ENCODE peak calls at places on chromosome 17, in six cellular contexts. Q is coronary artery; E is SK-N-MC; C is stimulated activated CD4-positive, alpha-beta T cell treated with anti-CD3 and anti-CD28 coated beads, Interleukin-2, amount 100 ng/mL, for 24 hours; M is small intestine; S is NCI-H774. J is an unnamed sample.

GRCh38 chr17:80795737-80796136 is 195.9 kb upstream of the CHMP6 start:
- DNase-seq in Q (peak; percentile 63), E (no peak), C (no peak), M (no peak), S (no peak), J (no peak)

GRCh38 chr17:82461827-82462524 is 3.4 kb downstream of the NARF start:
- DNase-seq in Q (no peak), E (no peak), C (no peak), M (no peak), S (peak; percentile 27), J (no peak)

GRCh38 chr17:75645889-75646625 is 12.8 kb downstream of the SMIM5 start:
- DNase-seq in Q (peak; percentile 72), E (no peak), C (no peak), M (peak; percentile 97), S (no peak), J (no peak)

GRCh38 chr17:10600551-10600950 is 51.1 kb upstream of the MYH2 start:
- DNase-seq in Q (no peak), E (no peak), C (no peak), M (no peak), S (no peak), J (peak; percentile 21)

GRCh38 chr17:7046127-7046724 is 2.3 kb upstream of the SLC16A11 start:
- DNase-seq in Q (no peak), E (no peak), C (peak; percentile 44), M (peak; percentile 87), S (no peak), J (no peak)

GRCh38 chr17:63178530-63178929 is 212.5 kb downstream of the TANC2 start:
- DNase-seq in Q (no peak), E (no peak), C (no peak), M (no peak), S (no peak), J (no peak)

GRCh38 chr17:56914641-56915263 is 903 bp upstream of the TRIM25 start:
- DNase-seq in Q (no peak), E (no peak), C (no peak), M (no peak), S (no peak), J (no peak)

GRCh38 chr17:76492250-76492988 is 8.8 kb downstream of the RHBDF2 start:
- DNase-seq in Q (no peak), E (no peak), C (no peak), M (peak; percentile 76), S (no peak), J (no peak)

GRCh38 chr17:34076743-34077631 is 178.1 kb upstream of the CCL2 start:
- DNase-seq in Q (no peak), E (no peak), C (no peak), M (no peak), S (peak; percentile 14), J (no peak)

GRCh38 chr17:69437475-69437874 is 23.0 kb downstream of the MAP2K6 start:
- DNase-seq in Q (no peak), E (no peak), C (no peak), M (no peak), S (no peak), J (no peak)

GRCh38 chr17:71975998-71976649 is 144.7 kb upstream of the SOX9 start:
- DNase-seq in Q (peak; percentile 93), E (no peak), C (no peak), M (no peak), S (no peak), J (peak; percentile 97)

GRCh38 chr17:82334204-82334621 is 647 bp upstream of the SECTM1 start:
- DNase-seq in Q (no peak), E (no peak), C (no peak), M (no peak), S (no peak), J (no peak)

GRCh38 chr17:42329025-42329976 is 41.0 kb downstream of the STAT5A start:
- DNase-seq in Q (no peak), E (no peak), C (no peak), M (peak; percentile 48), S (no peak), J (peak; percentile 60)

GRCh38 chr17:27207073-27207511 is 86.8 kb upstream of the WSB1 start:
- DNase-seq in Q (no peak), E (no peak), C (no peak), M (peak; percentile 45), S (no peak), J (peak; percentile 66)

GRCh38 chr17:53628011-53628410 is 194.7 kb upstream of the KIF2B start:
- DNase-seq in Q (no peak), E (no peak), C (no peak), M (no peak), S (no peak), J (peak; percentile 57)

GRCh38 chr17:40610359-40610758 is 37.3 kb downstream of the SMARCE1 start:
- DNase-seq in Q (no peak), E (no peak), C (peak; percentile 37), M (no peak), S (no peak), J (no peak)

J was measured in foreskin fibroblast.